ENCODE peak calls at places on chromosomes 7 and 10, in six cellular contexts. V, J, L, Q, C and B are unnamed samples.

GRCh38 chr7:130151591-130152269 is 53.5 kb downstream of the TMEM209 start:
- DNase-seq in V (no peak), J (peak; percentile 23), L (peak; percentile 40), Q (no peak), C (no peak), B (no peak)

GRCh38 chr7:16753102-16753931 is at the start of gene TSPAN13:
- DNase-seq in V (peak; percentile 97), J (peak; percentile 25), L (peak; percentile 77), Q (peak; percentile 87), C (peak; percentile 98), B (peak; percentile 88)

GRCh38 chr7:149126662-149127321 is 668 bp upstream of the ZNF425 start:
- DNase-seq in V (no peak), J (peak; percentile 7), L (no peak), Q (no peak), C (peak; percentile 56), B (no peak)

GRCh38 chr10:64142395-64142794 is 621.2 kb downstream of the REEP3 start:
- DNase-seq in V (no peak), J (no peak), L (no peak), Q (no peak), C (no peak), B (no peak)

GRCh38 chr10:94108200-94108599 is 114.5 kb downstream of the PLCE1 start:
- DNase-seq in V (no peak), J (peak; percentile 95), L (peak; percentile 94), Q (no peak), C (no peak), B (no peak)

GRCh38 chr10:49519717-49520116 is 19.2 kb downstream of the ERCC6 start:
- DNase-seq in V (no peak), J (no peak), L (no peak), Q (no peak), C (no peak), B (no peak)

GRCh38 chr10:16843252-16843870 is 26.1 kb upstream of the RSU1 start:
- DNase-seq in V (no peak), J (peak; percentile 82), L (peak; percentile 80), Q (no peak), C (peak; percentile 70), B (peak; percentile 42)

GRCh38 chr7:70208236-70209063 is 610.2 kb downstream of the AUTS2 start:
- DNase-seq in V (no peak), J (no peak), L (no peak), Q (no peak), C (peak; percentile 19), B (no peak)

GRCh38 chr7:101717986-101718746 is 89.1 kb upstream of the MYL10 start:
- DNase-seq in V (no peak), J (peak; percentile 86), L (peak; percentile 93), Q (no peak), C (peak; percentile 84), B (no peak)

GRCh38 chr10:53022663-53023088 is 250.1 kb upstream of the MBL2 start:
- DNase-seq in V (peak; percentile 60), J (no peak), L (no peak), Q (peak; percentile 49), C (peak; percentile 89), B (no peak)

GRCh38 chr10:28730031-28730778 is 52.9 kb downstream of the BAMBI start:
- DNase-seq in V (no peak), J (peak; percentile 32), L (peak; percentile 51), Q (no peak), C (no peak), B (no peak)

GRCh38 chr7:745431-745980 is 18.4 kb upstream of the PRKAR1B start:
- DNase-seq in V (no peak), J (no peak), L (no peak), Q (no peak), C (no peak), B (no peak)

GRCh38 chr10:59831658-59832503 is 74.5 kb downstream of the CCDC6 start:
- DNase-seq in V (no peak), J (no peak), L (no peak), Q (no peak), C (no peak), B (no peak)

GRCh38 chr10:88989824-88990527 is 622 bp upstream of the FAS start:
- DNase-seq in V (no peak), J (peak; percentile 86), L (peak; percentile 87), Q (no peak), C (no peak), B (no peak)

GRCh38 chr10:78578929-78579328 is 489.8 kb upstream of the ZMIZ1 start:
- DNase-seq in V (no peak), J (peak; percentile 43), L (peak; percentile 10), Q (no peak), C (no peak), B (no peak)

GRCh38 chr7:111752022-111752582 is 189.8 kb upstream of the IMMP2L start:
- DNase-seq in V (peak; percentile 67), J (peak; percentile 44), L (peak; percentile 65), Q (no peak), C (peak; percentile 68), B (peak; percentile 36)

GRCh38 chr7:71504697-71505441 is 372.9 kb downstream of the GALNT17 start:
- DNase-seq in V (peak; percentile 32), J (no peak), L (no peak), Q (no peak), C (peak; percentile 58), B (no peak)

GRCh38 chr7:71509381-71509780 is 377.4 kb downstream of the GALNT17 start:
- DNase-seq in V (no peak), J (no peak), L (no peak), Q (no peak), C (no peak), B (no peak)

GRCh38 chr7:71511361-71511807 is 379.4 kb downstream of the GALNT17 start:
- DNase-seq in V (peak; percentile 37), J (no peak), L (no peak), Q (peak; percentile 15), C (peak; percentile 82), B (no peak)

GRCh38 chr7:71506822-71507221 is 374.9 kb downstream of the GALNT17 start:
- DNase-seq in V (no peak), J (no peak), L (no peak), Q (no peak), C (no peak), B (no peak)

GRCh38 chr7:71507665-71508064 is 375.7 kb downstream of the GALNT17 start:
- DNase-seq in V (no peak), J (no peak), L (no peak), Q (no peak), C (peak; percentile 54), B (no peak)
- H2BK15ac ChIP-seq in V (no peak overlapping the region), J (no peak overlapping the region), L (no peak overlapping the region), Q (no peak overlapping the region), C (no peak overlapping the region), B (no peak overlapping the region)

GRCh38 chr10:56298941-56299340 is 62.1 kb downstream of the ZWINT start:
- DNase-seq in V (peak; percentile 47), J (no peak), L (no peak), Q (no peak), C (peak; percentile 30), B (no peak)
- H3K18ac ChIP-seq in V (no peak overlapping the region), J (no peak overlapping the region), L (no peak overlapping the region), Q (no peak overlapping the region), C (no peak overlapping the region), B (no peak overlapping the region)

GRCh38 chr7:108251700-108252099 is 121.5 kb upstream of the LAMB4 start:
- DNase-seq in V (no peak), J (no peak), L (no peak), Q (no peak), C (no peak), B (no peak)

GRCh38 chr7:108247646-108248045 is 117.5 kb upstream of the LAMB4 start:
- DNase-seq in V (no peak), J (no peak), L (no peak), Q (no peak), C (no peak), B (no peak)

GRCh38 chr7:108248418-108248817 is 118.3 kb upstream of the LAMB4 start:
- DNase-seq in V (no peak), J (no peak), L (no peak), Q (no peak), C (no peak), B (no peak)

GRCh38 chr7:108248821-108249220 is 118.7 kb upstream of the LAMB4 start:
- DNase-seq in V (no peak), J (no peak), L (no peak), Q (no peak), C (no peak), B (no peak)

DNA sequence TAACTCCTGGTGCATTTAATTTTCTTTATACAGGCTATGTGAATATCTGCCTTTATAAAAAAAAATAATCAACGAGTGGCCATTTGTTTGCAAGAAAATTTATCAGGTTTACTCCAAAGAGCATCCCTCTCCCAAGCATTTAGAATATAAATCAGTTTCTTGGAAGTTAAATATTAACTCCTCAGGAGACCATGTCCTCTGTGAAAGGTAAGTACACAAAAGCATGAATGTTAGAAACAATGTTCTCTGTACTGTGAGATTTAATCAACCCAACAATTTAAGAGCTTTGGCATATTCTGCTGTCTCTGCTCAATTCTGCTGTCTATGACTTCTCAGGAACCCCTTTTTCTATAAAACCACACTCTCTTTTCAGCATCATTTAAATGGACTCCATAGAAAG is 119.3 kb upstream of the LAMB4 start:
- DNase-seq in V (no peak), J (no peak), L (no peak), Q (no peak), C (no peak), B (no peak)
- H2BK15ac ChIP-seq in V (no peak overlapping the region), J (no peak overlapping the region), L (no peak overlapping the region), Q (no peak overlapping the region), C (no peak overlapping the region), B (no peak overlapping the region)

GRCh38 chr10:76115131-76115470 is 683.7 kb downstream of the LRMDA start:
- DNase-seq in V (no peak), J (no peak), L (no peak), Q (no peak), C (no peak), B (no peak)
- H3K18ac ChIP-seq in V (no peak overlapping the region), J (no peak overlapping the region), L (peak overlapping the region; percentile 46), Q (no peak overlapping the region), C (peak overlapping the region; percentile 95), B (no peak overlapping the region)

GRCh38 chr7:36742911-36743775 is 18.8 kb upstream of the AOAH start:
- DNase-seq in V (no peak), J (no peak), L (no peak), Q (no peak), C (no peak), B (no peak)

GRCh38 chr7:36746347-36746746 is 22.1 kb upstream of the AOAH start:
- DNase-seq in V (no peak), J (peak; percentile 2), L (peak; percentile 2), Q (no peak), C (no peak), B (no peak)

GRCh38 chr7:36747969-36748574 is 23.8 kb upstream of the AOAH start:
- DNase-seq in V (no peak), J (no peak), L (no peak), Q (no peak), C (no peak), B (no peak)

GRCh38 chr7:36749282-36749960 is 25.1 kb upstream of the AOAH start:
- DNase-seq in V (no peak), J (peak; percentile 10), L (peak; percentile 20), Q (no peak), C (peak; percentile 16), B (no peak)

DNA sequence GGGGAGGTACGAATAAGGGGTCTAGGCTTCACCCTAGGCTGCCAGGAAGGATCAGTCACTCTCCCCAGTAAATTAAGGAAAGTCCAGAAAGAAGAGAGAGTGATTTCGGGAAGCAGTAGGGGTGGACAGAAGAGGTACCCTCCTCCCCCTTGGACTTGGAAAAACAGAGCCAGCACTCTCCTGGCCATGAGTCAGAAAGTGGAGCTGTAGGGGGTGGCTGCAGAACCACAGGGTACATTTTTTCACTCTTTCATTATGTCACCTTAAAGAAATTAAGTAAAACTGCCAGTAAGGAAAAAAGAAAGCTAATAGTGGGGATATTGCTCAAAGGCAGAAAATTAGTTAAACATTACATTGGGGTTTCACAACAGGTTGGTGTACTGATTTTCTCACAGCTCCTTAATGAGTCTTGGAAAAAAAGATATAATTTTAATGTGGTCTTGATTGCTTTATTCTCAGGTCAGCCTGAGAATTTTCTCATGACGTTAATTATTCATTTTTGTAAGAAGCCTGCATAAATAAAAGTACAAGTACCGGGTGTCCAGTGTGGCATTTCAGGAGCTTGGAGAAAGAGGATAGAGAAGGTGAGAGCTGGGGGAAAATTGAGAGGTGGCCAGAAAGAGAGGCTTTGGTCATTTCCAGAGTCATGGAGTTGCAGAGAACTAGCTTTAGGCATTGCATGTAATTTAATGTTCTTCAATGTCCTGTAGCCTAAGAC is 23.1 kb upstream of the AOAH start:
- DNase-seq in V (no peak), J (peak; percentile 4), L (peak; percentile 38), Q (no peak), C (peak; percentile 53), B (no peak)
- H2BK15ac ChIP-seq in V (no peak overlapping the region), J (no peak overlapping the region), L (no peak overlapping the region), Q (peak overlapping the region; percentile 65), C (no peak overlapping the region), B (no peak overlapping the region)